ENCODE peak calls at places on chromosomes 11 and 22, in four cellular contexts. One of them, this sample, is unnamed.

GRCh38 chr11:33040127-33040861 is 922 bp downstream of the TCP11L1 start:
- DNase-seq in H1: no peak
- DNase-seq in PC-3: peak
- DNase-seq in substantia nigra: no peak
- DNase-seq in this sample: no peak

GRCh38 chr11:122360875-122361274 is 244.9 kb upstream of the BLID start:
- DNase-seq in H1: no peak
- DNase-seq in PC-3: peak
- DNase-seq in substantia nigra: no peak
- DNase-seq in this sample: no peak

GRCh38 chr22:35637254-35637653 is 11.0 kb upstream of the APOL6 start:
- DNase-seq in H1: no peak
- DNase-seq in PC-3: no peak
- DNase-seq in substantia nigra: no peak
- DNase-seq in this sample: no peak

GRCh38 chr11:110972640-110973039 is 260.4 kb upstream of the ARHGAP20 start:
- DNase-seq in H1: no peak
- DNase-seq in PC-3: peak
- DNase-seq in substantia nigra: no peak
- DNase-seq in this sample: no peak

GRCh38 chr22:24482586-24482985 is 12.5 kb upstream of the UPB1 start:
- DNase-seq in H1: no peak
- DNase-seq in PC-3: peak
- DNase-seq in substantia nigra: no peak
- DNase-seq in this sample: no peak

GRCh38 chr11:110044226-110044968 is 48.8 kb upstream of the ZC3H12C start:
- DNase-seq in H1: no peak
- DNase-seq in PC-3: no peak
- DNase-seq in substantia nigra: no peak
- DNase-seq in this sample: no peak

GRCh38 chr11:2929511-2929879 is 275 bp upstream of the PHLDA2 start:
- DNase-seq in H1: no peak
- DNase-seq in PC-3: peak
- DNase-seq in substantia nigra: no peak
- DNase-seq in this sample: no peak

GRCh38 chr22:23237201-23237798 is 57.0 kb downstream of the BCR start:
- DNase-seq in H1: no peak
- DNase-seq in PC-3: no peak
- DNase-seq in substantia nigra: no peak
- DNase-seq in this sample: peak

GRCh38 chr11:70471254-70471653 is 72.9 kb downstream of the CTTN start:
- DNase-seq in H1: peak
- DNase-seq in PC-3: peak
- DNase-seq in substantia nigra: no peak
- DNase-seq in this sample: no peak

GRCh38 chr22:24471570-24471969 is 23.6 kb upstream of the UPB1 start:
- DNase-seq in H1: no peak
- DNase-seq in PC-3: no peak
- DNase-seq in substantia nigra: peak
- DNase-seq in this sample: no peak

GRCh38 chr11:64231536-64231935 is 1.2 kb downstream of the DNAJC4 start:
- DNase-seq in H1: no peak
- DNase-seq in PC-3: no peak
- DNase-seq in substantia nigra: no peak
- DNase-seq in this sample: no peak
- H3K27ac ChIP-seq in H1: no peak
- H3K27ac ChIP-seq in PC-3: no peak
- H3K27ac ChIP-seq in substantia nigra: no peak
- H3K27ac ChIP-seq in this sample: no peak

GRCh38 chr11:118000850-118001228 is 14.6 kb downstream of the IL10RA start:
- DNase-seq in H1: no peak
- DNase-seq in PC-3: no peak
- DNase-seq in substantia nigra: no peak
- DNase-seq in this sample: no peak

GRCh38 chr11:118001494-118001971 is 15.3 kb downstream of the IL10RA start:
- DNase-seq in H1: no peak
- DNase-seq in PC-3: no peak
- DNase-seq in substantia nigra: no peak
- DNase-seq in this sample: no peak

GRCh38 chr11:118002541-118003019 is 16.4 kb downstream of the IL10RA start:
- DNase-seq in H1: no peak
- DNase-seq in PC-3: no peak
- DNase-seq in substantia nigra: no peak
- DNase-seq in this sample: no peak

GRCh38 chr11:118003021-118003423 is 16.8 kb downstream of the IL10RA start:
- DNase-seq in H1: no peak
- DNase-seq in PC-3: no peak
- DNase-seq in substantia nigra: no peak
- DNase-seq in this sample: no peak

GRCh38 chr11:118002010-118002540 is 15.9 kb downstream of the IL10RA start:
- DNase-seq in H1: no peak
- DNase-seq in PC-3: no peak
- DNase-seq in substantia nigra: no peak
- DNase-seq in this sample: no peak
- H3K27ac ChIP-seq in H1: no peak
- H3K27ac ChIP-seq in PC-3: no peak
- H3K27ac ChIP-seq in substantia nigra: peak
- H3K27ac ChIP-seq in this sample: no peak

DNA sequence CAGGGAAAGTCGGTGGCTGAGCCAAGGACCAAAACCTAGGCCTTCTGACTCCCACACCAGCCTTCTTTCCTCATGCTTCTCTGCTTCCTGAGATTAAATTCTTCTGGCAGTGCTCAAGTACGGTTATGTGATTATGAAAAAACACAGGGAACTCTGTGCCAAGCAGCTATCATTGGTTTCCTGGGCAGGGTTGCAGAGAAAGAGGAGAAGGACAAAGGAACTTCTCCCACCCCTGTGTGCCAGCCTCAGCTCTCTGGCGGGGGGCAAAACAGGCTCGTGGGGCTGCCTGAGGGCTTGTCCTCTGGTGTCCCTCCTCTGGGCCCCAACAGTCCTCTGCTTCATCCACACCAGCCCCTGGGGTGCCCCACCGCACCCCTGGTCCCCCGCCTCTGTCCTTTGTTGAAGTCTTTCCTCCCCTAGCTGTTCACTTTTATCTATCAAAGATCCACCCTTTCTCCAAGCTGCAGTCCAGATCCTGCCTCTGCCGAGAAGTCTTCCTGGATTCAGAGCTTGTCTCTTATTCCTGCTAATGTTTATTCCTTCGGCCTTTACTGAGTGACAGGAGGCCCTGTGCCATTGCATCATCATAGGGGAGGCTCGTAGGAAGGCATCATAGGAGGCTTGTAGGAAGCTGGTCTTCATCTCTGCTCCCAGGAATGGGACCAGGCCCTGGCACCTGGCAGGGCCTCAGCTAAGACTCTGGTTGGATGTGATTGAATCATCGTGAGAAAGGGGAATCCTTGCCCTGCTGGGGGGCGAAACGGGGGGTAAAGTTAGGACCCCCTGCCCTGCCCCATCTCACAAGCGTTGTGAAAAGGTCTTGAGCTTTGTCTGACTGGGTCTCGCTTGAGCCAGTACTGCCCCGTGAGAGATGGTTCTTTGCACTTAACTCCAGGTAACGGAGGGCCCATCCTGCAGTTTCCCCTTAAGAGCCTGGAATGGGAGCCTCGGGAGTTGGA is 11.5 kb upstream of the FTH1 start:
- DNase-seq in H1: no peak
- DNase-seq in PC-3: peak
- DNase-seq in substantia nigra: no peak
- DNase-seq in this sample: no peak
- H3K27ac ChIP-seq in H1: no peak
- H3K27ac ChIP-seq in PC-3: peak
- H3K27ac ChIP-seq in substantia nigra: peak
- H3K27ac ChIP-seq in this sample: no peak

DNA sequence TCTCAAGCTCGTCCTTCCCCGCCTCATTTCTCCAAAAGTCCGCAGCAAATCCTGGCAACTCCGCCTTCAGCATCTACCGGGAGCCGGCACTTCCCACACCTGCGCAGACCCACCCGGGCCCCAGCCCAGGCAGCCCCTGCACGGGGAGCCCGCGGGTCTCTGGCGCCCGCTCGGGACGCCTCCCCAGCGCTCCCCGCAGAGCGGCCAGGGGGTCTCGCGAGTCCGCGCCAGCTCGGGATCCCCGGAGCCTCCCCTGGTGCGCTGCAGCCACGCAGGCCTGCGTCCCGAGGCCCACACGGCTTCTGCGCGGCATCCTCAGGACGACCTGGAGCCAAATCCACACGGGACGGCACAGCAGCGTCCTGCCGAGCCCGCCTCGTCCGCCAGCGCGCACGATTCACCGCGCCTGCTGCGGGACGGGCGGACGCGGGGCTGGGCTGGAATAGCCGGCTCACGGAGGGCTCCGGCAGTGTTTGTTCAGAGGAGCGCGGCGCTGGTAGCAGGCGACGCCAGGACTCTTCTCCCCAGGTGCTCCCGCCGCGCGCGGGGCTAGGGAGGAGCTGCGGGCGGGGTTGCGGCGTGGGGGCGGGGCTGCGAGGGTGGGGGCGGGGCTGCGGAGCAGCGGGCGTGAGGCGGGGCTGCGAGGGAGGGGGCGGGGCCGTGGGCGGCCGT is 810 bp upstream of the PHRF1 start:
- DNase-seq in H1: no peak
- DNase-seq in PC-3: peak
- DNase-seq in substantia nigra: no peak
- DNase-seq in this sample: no peak
- H3K27ac ChIP-seq in H1: no peak
- H3K27ac ChIP-seq in PC-3: no peak
- H3K27ac ChIP-seq in substantia nigra: peak
- H3K27ac ChIP-seq in this sample: peak

This sample was measured in caudate nucleus.